ENCODE peak calls at places on chromosomes 11 and 22, in nine cellular contexts. K, J, W, E, V, O, D, N and H are unnamed samples. For H3K36me3, the result is how much of the 10 kb centered on the place peaks cover.

GRCh38 chr11:129787518-129787917 is 28.1 kb upstream of the TMEM45B start:
- DNase-seq in K (no peak), J (no peak), W (no peak), E (no peak), V (no peak), O (no peak), D (no peak), N (no peak), H (no peak)

GRCh38 chr11:124746621-124747243 is 5.3 kb downstream of the VSIG2 start:
- DNase-seq in K (peak), J (peak), W (peak), E (peak), V (peak), O (peak), D (peak), N (peak), H (no peak)

GRCh38 chr11:91749231-91749630 is 475.4 kb upstream of the FAT3 start:
- DNase-seq in K (no peak), J (no peak), W (no peak), E (no peak), V (no peak), O (no peak), D (no peak), N (no peak), H (no peak)

GRCh38 chr11:133900176-133901105 is 55.1 kb upstream of the SPATA19 start:
- DNase-seq in K (peak), J (no peak), W (no peak), E (peak), V (no peak), O (peak), D (no peak), N (no peak), H (no peak)

GRCh38 chr11:12723410-12724297 is 49.4 kb downstream of the TEAD1 start:
- DNase-seq in K (no peak), J (peak), W (no peak), E (no peak), V (no peak), O (peak), D (peak), N (peak), H (no peak)

GRCh38 chr11:78560826-78561484 is 13.7 kb downstream of the NARS2 start:
- DNase-seq in K (no peak), J (no peak), W (no peak), E (no peak), V (no peak), O (no peak), D (peak), N (no peak), H (no peak)

GRCh38 chr22:49191506-49191980 is 636.1 kb downstream of the BRD1 start:
- DNase-seq in K (no peak), J (no peak), W (no peak), E (no peak), V (no peak), O (no peak), D (no peak), N (no peak), H (no peak)

GRCh38 chr11:8699903-8700302 is 17.3 kb downstream of the RPL27A start:
- DNase-seq in K (no peak), J (peak), W (no peak), E (no peak), V (no peak), O (no peak), D (peak), N (no peak), H (no peak)

GRCh38 chr11:58567889-58568512 is 7.7 kb downstream of the LPXN start:
- DNase-seq in K (peak), J (peak), W (peak), E (peak), V (peak), O (peak), D (peak), N (peak), H (peak)

GRCh38 chr11:86919557-86920210 is 35.5 kb downstream of the FZD4 start:
- DNase-seq in K (no peak), J (no peak), W (peak), E (no peak), V (peak), O (no peak), D (peak), N (no peak), H (no peak)

GRCh38 chr11:130522284-130522961 is 74.0 kb downstream of the ADAMTS15 start:
- DNase-seq in K (peak), J (peak), W (peak), E (peak), V (peak), O (peak), D (peak), N (peak), H (peak)

GRCh38 chr11:108606495-108607160 is 13.1 kb upstream of the EXPH5 start:
- DNase-seq in K (no peak), J (no peak), W (no peak), E (no peak), V (no peak), O (no peak), D (no peak), N (no peak), H (no peak)

GRCh38 chr11:121953122-121953521 is 162.9 kb downstream of the BLID start:
- DNase-seq in K (no peak), J (no peak), W (no peak), E (no peak), V (no peak), O (no peak), D (peak), N (no peak), H (no peak)

GRCh38 chr22:48431536-48432315 is 1395.9 kb downstream of the BRD1 start:
- DNase-seq in K (no peak), J (no peak), W (no peak), E (peak), V (peak), O (no peak), D (no peak), N (no peak), H (no peak)

GRCh38 chr11:109085708-109086373 is 336.1 kb upstream of the C11orf87 start:
- DNase-seq in K (no peak), J (no peak), W (no peak), E (no peak), V (no peak), O (no peak), D (no peak), N (no peak), H (no peak)

GRCh38 chr11:8247312-8247711 is 16.4 kb downstream of the LMO1 start:
- DNase-seq in K (peak), J (peak), W (no peak), E (no peak), V (peak), O (peak), D (no peak), N (no peak), H (no peak)

GRCh38 chr11:32434387-32435151 is 770 bp downstream of the WT1 start:
- DNase-seq in K (peak), J (no peak), W (no peak), E (no peak), V (peak), O (no peak), D (peak), N (no peak), H (peak)

GRCh38 chr11:64355078-64355940 is 3.7 kb upstream of the RPS6KA4 start:
- DNase-seq in K (peak), J (peak), W (peak), E (no peak), V (peak), O (peak), D (peak), N (peak), H (peak)

GRCh38 chr11:69598147-69598546 is 42.8 kb upstream of the CCND1 start:
- DNase-seq in K (peak), J (no peak), W (no peak), E (no peak), V (no peak), O (no peak), D (no peak), N (no peak), H (no peak)

GRCh38 chr11:69594481-69594880 is 46.5 kb upstream of the CCND1 start:
- DNase-seq in K (no peak), J (no peak), W (no peak), E (no peak), V (no peak), O (no peak), D (no peak), N (no peak), H (no peak)

GRCh38 chr11:69592986-69593385 is 48.0 kb upstream of the CCND1 start:
- DNase-seq in K (no peak), J (no peak), W (no peak), E (no peak), V (no peak), O (no peak), D (no peak), N (no peak), H (no peak)

GRCh38 chr11:69595805-69596665 is 44.9 kb upstream of the CCND1 start:
- DNase-seq in K (no peak), J (no peak), W (no peak), E (no peak), V (no peak), O (no peak), D (no peak), N (no peak), H (no peak)

DNA sequence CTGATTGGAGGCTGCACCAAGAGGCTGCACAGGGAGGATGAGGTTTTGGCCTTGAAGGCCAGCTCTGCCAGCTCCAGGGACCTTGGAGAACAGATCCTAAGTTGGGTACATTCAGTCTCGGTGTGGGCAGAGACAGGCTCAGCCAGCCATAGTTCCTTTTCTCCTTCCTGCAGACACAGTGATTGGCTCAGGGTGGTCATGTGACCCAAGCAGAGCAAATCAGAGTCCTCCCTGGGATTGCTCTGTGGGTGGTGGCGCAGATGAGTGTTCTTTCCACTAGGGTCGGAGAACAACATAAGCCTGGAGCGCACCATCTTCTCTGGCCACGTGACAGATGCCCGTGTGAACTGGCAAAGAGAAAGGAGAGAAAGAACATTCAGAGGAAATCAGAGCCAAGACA is 47.1 kb upstream of the CCND1 start:
- DNase-seq in K (no peak), J (no peak), W (no peak), E (no peak), V (peak), O (no peak), D (no peak), N (no peak), H (no peak)
- H3K4me3 ChIP-seq in K (no peak), J (no peak), W (no peak), E (no peak), V (no peak), O (no peak), D (no peak), N (no peak), H (no peak)

DNA sequence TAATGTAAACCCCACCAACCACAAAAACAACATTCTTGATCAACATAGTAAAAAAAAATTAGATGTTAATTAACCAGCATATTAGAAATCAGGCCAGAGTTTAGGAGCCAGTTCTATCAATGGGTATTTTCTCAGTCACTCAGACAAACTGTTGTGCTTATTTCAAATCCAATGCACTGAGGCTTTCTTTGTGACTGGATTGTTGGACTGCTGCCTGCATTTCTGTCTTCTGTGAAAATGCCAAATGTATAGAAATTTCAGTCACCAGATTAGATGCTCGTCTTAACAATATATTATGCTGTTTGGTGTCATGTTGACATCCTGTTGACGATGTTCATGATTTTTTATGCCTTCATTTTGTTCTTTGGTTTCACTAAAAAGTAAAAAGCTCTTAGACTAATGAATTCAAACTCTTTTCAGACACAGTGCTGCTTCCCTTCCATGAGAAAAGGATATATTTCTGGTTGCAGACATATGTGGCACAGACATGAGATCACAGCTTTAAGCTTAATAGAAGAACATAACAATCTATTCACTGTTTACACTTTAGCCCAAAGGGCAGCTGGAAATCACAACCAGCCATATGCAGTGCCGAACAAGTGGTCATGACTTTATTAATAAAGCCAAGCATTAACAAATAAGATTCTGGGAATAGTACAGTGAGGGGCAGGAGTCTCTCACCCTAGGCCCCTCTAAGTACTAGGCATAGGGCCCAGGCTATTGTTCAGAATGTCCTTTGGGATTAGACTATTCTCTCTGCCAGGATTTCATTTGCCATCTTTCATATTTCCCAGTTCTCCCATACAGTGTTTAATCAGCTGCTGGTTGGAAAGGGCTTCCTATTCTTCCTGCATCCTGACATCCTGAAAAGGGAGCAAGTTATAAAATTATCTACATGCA is 9.4 kb upstream of the SOX6 start:
- DNase-seq in K (no peak), J (no peak), W (no peak), E (no peak), V (no peak), O (no peak), D (no peak), N (no peak), H (no peak)
- TF ChIP-seq EP300 in K (no peak), J (no peak), W (no peak), E (no peak), V (no peak), O (no peak), D (no peak), N (no peak), H (no peak)

GRCh38 chr22:43988960-43989359 is 33.7 kb downstream of the SAMM50 start:
- DNase-seq in K (no peak), J (no peak), W (no peak), E (no peak), V (no peak), O (no peak), D (no peak), N (no peak), H (no peak)
- H3K36me3 ChIP-seq in K (under half), J (under half), W (half or more), E (half or more), V (half or more), O (half or more), D (under half), N (half or more), H (under half)

GRCh38 chr11:36234825-36235224 is 54.4 kb downstream of the COMMD9 start:
- DNase-seq in K (no peak), J (no peak), W (no peak), E (no peak), V (no peak), O (no peak), D (no peak), N (no peak), H (no peak)

GRCh38 chr11:36228689-36229088 is 60.5 kb downstream of the COMMD9 start:
- DNase-seq in K (no peak), J (no peak), W (no peak), E (no peak), V (no peak), O (no peak), D (no peak), N (no peak), H (no peak)

GRCh38 chr11:36229091-36229490 is 60.1 kb downstream of the COMMD9 start:
- DNase-seq in K (no peak), J (no peak), W (no peak), E (no peak), V (no peak), O (no peak), D (no peak), N (no peak), H (no peak)

GRCh38 chr11:36233226-36233625 is 56.0 kb downstream of the COMMD9 start:
- DNase-seq in K (no peak), J (no peak), W (no peak), E (no peak), V (no peak), O (no peak), D (no peak), N (no peak), H (no peak)

DNA sequence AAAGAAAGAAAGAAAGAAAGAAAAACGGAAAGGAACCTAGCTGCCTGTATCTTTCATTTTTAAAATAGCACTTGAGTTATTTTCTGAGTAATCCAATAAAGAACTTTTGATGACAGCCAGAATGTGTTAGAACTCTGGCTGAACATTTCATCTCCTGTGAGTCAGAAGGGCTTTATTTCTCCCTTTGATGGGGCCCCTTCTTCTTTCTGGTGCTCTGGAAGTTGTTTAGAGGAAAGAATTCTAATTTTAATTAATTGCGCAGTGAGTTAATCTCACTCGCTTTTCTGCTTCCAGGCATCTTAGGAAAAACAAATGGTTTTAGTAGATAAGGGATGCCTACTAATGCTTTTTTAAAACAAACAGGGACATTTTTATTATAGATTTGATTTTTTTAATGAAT is 57.9 kb downstream of the COMMD9 start:
- DNase-seq in K (no peak), J (no peak), W (no peak), E (no peak), V (no peak), O (no peak), D (no peak), N (no peak), H (no peak)
- H3K4me3 ChIP-seq in K (no peak), J (no peak), W (no peak), E (no peak), V (no peak), O (no peak), D (no peak), N (no peak), H (no peak)

DNA sequence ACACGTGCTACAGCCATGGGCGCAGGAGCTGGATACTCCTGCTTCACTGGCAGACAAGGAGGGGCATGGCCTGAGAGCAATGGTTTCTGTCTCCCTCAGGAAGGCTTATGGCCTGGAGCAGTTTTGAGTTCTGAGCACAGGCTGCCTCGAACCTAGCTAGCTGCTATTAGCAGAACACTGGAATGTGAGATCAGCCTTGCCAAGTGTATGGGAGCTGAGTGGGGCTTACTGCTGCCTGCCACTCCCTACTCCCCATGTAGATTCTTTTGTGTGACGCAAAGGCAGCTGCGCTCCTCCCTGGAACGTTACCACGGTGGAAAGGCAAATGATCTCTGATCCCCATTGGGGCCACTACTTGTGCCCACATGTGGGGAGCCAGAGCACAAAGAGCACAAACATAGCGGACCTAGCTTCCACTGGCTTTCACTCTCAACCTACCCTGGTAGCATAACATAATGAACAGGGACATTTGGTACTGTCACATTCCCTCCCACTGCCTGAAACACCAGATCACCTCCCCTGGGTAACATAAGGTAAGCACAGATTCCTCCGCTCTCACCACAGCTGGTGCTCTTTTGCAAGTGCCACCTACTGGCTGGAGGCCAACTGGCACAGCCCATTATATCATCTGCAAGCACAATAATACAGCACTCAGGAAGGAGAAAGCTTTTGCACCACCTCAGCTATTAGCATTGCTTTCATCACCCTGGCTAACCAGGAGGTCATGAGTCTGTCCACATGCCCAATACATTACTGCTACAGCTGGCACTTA is 84.6 kb upstream of the GUCY1A2 start:
- DNase-seq in K (no peak), J (no peak), W (no peak), E (no peak), V (no peak), O (no peak), D (no peak), N (no peak), H (no peak)
- TF ChIP-seq EP300 in K (no peak), J (no peak), W (no peak), E (no peak), V (no peak), O (no peak), D (no peak), N (no peak), H (no peak)